ENCODE peak calls at places on chromosomes 11 and 22, in four cellular contexts. J is H1, H is SK-N-SH, A is HCT116. V is an unnamed sample.

GRCh38 chr11:69962152-69962551 is 116.0 kb upstream of the ANO1 start:
- DNase-seq in J (no peak), H (no peak), A (peak; percentile 77), V (no peak)

GRCh38 chr22:47724751-47725150 is 962.3 kb downstream of the TBC1D22A start:
- DNase-seq in J (no peak), H (no peak), A (no peak), V (no peak)

GRCh38 chr22:20118572-20119020 is 1.6 kb upstream of the TRMT2A start:
- DNase-seq in J (no peak), H (no peak), A (no peak), V (no peak)

GRCh38 chr11:106091480-106092123 is 14.1 kb downstream of the AASDHPPT start:
- DNase-seq in J (no peak), H (no peak), A (no peak), V (no peak)

GRCh38 chr11:73625690-73626318 is 20.6 kb upstream of the PLEKHB1 start:
- DNase-seq in J (peak; percentile 90), H (peak; percentile 81), A (peak; percentile 56), V (peak; percentile 84)

GRCh38 chr11:36240178-36240577 is 49.0 kb downstream of the COMMD9 start:
- DNase-seq in J (no peak), H (no peak), A (no peak), V (no peak)

GRCh38 chr22:44012172-44012571 is 11.9 kb upstream of the PARVB start:
- DNase-seq in J (no peak), H (no peak), A (no peak), V (no peak)

GRCh38 chr22:21707677-21708076 is 27.9 kb downstream of the YPEL1 start:
- DNase-seq in J (no peak), H (peak; percentile 54), A (no peak), V (no peak)

GRCh38 chr11:79182794-79183193 is 258.0 kb downstream of the TENM4 start:
- DNase-seq in J (no peak), H (no peak), A (no peak), V (no peak)

GRCh38 chr11:72411623-72412532 is 22.5 kb downstream of the CLPB start:
- DNase-seq in J (no peak), H (peak; percentile 85), A (no peak), V (no peak)

GRCh38 chr11:38416141-38416540 is 1818.1 kb upstream of the RAG2 start:
- DNase-seq in J (no peak), H (no peak), A (no peak), V (no peak)

GRCh38 chr11:14357843-14358728 is 897 bp downstream of the RRAS2 start:
- DNase-seq in J (peak; percentile 78), H (peak; percentile 83), A (peak; percentile 37), V (peak; percentile 82)

GRCh38 chr22:32628626-32629587 is 154.3 kb downstream of the FBXO7 start:
- DNase-seq in J (no peak), H (no peak), A (no peak), V (no peak)

GRCh38 chr11:58788355-58789023 is 56.0 kb downstream of the GLYATL2 start:
- DNase-seq in J (peak; percentile 46), H (peak; percentile 34), A (peak; percentile 34), V (peak; percentile 37)

GRCh38 chr11:115348404-115348803 is 155.8 kb downstream of the CADM1 start:
- DNase-seq in J (no peak), H (no peak), A (no peak), V (no peak)

GRCh38 chr22:18057568-18058209 is 20.1 kb upstream of the PEX26 start:
- DNase-seq in J (no peak), H (no peak), A (peak; percentile 61), V (no peak)

GRCh38 chr11:97557399-97557798 is 1167.6 kb downstream of the JRKL start:
- DNase-seq in J (no peak), H (peak; percentile 1), A (no peak), V (no peak)

GRCh38 chr22:44973829-44974228 is 36.0 kb downstream of the PHF21B start:
- DNase-seq in J (no peak), H (no peak), A (no peak), V (no peak)

GRCh38 chr22:35149149-35149548 is 83.2 kb downstream of the ISX start:
- DNase-seq in J (no peak), H (no peak), A (no peak), V (no peak)

GRCh38 chr11:130652671-130653335 is 204.4 kb downstream of the ADAMTS15 start:
- DNase-seq in J (peak; percentile 11), H (no peak), A (no peak), V (no peak)

GRCh38 chr11:46382644-46383403 is 1.4 kb downstream of the MDK start:
- DNase-seq in J (peak; percentile 72), H (peak; percentile 83), A (no peak), V (peak; percentile 67)

GRCh38 chr11:88179141-88179540 is 3.9 kb upstream of the RAB38 start:
- DNase-seq in J (no peak), H (no peak), A (no peak), V (no peak)

GRCh38 chr22:35053060-35053835 is 12.7 kb upstream of the ISX start:
- DNase-seq in J (no peak), H (no peak), A (no peak), V (no peak)

GRCh38 chr22:43827336-43827735 is 15.2 kb upstream of the EFCAB6 start:
- DNase-seq in J (no peak), H (no peak), A (no peak), V (no peak)

GRCh38 chr11:82874646-82875523 is 25.3 kb downstream of the PRCP start:
- DNase-seq in J (no peak), H (no peak), A (no peak), V (no peak)

GRCh38 chr11:725624-726202 is 19.7 kb downstream of the EPS8L2 start:
- DNase-seq in J (peak; percentile 71), H (peak; percentile 51), A (no peak), V (no peak)

GRCh38 chr11:64652586-64653387 is 61.8 kb downstream of the SLC22A12 start:
- DNase-seq in J (peak; percentile 99), H (peak; percentile 93), A (peak; percentile 63), V (peak; percentile 94)

GRCh38 chr11:9399466-9399865 is 15.0 kb downstream of the IPO7 start:
- DNase-seq in J (no peak), H (no peak), A (no peak), V (no peak)
- TF ChIP-seq JUND in J (no peak), H (no peak), A (no peak), V (no peak)

GRCh38 chr11:122002047-122002446 is 114.0 kb downstream of the BLID start:
- DNase-seq in J (no peak), H (no peak), A (no peak), V (no peak)

GRCh38 chr11:122002926-122003325 is 113.1 kb downstream of the BLID start:
- DNase-seq in J (no peak), H (no peak), A (no peak), V (no peak)

GRCh38 chr11:122004446-122004845 is 111.6 kb downstream of the BLID start:
- DNase-seq in J (no peak), H (no peak), A (no peak), V (no peak)

DNA sequence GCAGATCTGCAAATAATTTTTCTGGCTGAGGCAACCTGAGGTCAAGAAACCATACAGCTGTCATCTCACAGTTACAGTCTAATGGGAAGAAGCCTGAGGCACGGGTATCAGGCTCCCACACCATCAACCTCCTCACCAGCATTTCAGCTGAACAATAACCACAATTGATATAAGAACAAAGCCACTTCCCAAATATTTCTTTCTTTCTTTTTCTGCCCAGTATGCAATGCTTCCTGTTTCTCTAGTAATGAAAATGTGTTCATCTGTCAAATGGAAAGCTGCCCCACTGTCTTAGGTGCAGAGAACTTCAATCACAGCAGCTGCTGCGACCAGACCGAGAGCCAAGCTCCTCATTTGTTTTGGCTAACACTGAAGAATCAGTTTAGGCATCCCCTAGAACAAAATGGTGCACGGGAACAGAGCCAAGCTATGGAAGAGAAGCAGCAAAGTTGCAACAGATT is 108.4 kb downstream of the BLID start:
- DNase-seq in J (no peak), H (no peak), A (no peak), V (no peak)
- TF ChIP-seq JUND in J (no peak), H (no peak), A (no peak), V (no peak)

DNA sequence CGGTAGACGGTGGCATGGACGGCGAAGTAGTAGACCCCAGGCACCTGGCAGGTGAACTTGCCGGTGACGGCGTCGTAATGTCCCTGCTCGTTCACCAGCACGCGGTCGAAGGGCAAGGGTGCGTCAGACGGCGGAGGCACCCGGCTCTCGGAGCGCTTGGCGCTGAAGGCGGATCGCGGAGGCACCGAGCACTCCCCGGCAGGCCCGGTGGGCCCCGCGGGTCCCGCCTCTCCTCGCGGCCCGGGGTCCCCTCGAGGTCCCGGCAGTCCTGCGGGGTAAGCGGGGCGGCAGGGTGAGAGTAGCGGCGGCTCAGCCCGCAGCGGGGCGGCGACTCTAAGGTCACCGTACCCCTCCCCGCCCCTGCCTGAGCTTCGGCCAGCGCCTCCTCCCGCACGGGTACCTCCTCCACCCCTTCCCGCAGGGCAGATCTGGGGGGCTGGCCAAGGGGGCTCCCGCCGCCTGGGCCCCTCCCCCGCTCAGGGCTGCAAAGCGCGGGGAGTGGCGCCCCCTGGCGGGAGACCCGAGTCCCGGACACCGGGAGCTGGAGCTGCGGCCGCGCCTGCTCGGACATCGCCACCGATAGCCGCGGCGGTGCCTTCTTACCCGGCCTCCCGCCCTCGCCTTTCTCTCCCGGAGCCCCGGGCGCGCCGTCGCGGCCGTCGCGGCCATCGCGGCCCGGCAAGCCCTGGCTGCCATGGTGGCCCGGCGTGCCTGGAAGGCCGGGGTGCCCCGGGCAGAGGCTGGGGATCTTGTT is 925 bp downstream of the C1QTNF5 start:
- DNase-seq in J (peak; percentile 94), H (peak; percentile 95), A (no peak), V (peak; percentile 89)
- TF ChIP-seq JUND in J (peak; percentile 19), H (no peak), A (no peak), V (no peak)

GRCh38 chr22:38077096-38077495 is 6.9 kb downstream of the SLC16A8 start:
- DNase-seq in J (no peak), H (no peak), A (no peak), V (no peak)
- TF ChIP-seq JUND in J (no peak), H (no peak), A (no peak), V (no peak)

DNA sequence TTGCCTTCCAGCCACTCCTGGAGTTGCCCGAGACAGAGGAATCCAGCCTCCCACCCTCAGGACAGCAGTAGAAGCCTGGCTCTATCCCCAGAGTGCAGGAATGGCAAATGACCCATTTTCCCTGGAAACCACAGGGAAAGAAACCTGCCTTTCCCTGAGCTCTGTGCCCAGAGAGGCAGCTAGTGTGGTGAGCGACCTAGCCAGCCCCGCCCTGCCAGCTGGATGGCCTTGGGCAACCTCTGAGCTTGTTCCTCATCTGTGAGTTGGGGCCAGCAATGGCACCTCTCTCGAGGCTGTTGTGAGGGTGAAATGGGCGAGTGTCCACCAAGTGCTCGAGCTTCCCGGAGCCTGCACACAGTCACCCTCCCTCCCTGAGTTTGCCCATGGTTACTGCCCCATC is 3.7 kb downstream of the OMP start:
- DNase-seq in J (no peak), H (no peak), A (no peak), V (no peak)
- TF ChIP-seq JUND in J (no peak), H (no peak), A (no peak), V (no peak)

GRCh38 chr11:29093416-29093815 is 923.4 kb downstream of the KCNA4 start:
- DNase-seq in J (no peak), H (no peak), A (no peak), V (peak; percentile 28)
- TF ChIP-seq JUND in J (no peak), H (peak; percentile 17), A (no peak), V (no peak)

GRCh38 chr11:6077723-6078122 is 29.8 kb upstream of the OR56B4 start:
- DNase-seq in J (no peak), H (no peak), A (no peak), V (no peak)
- TF ChIP-seq JUND in J (no peak), H (no peak), A (no peak), V (no peak)

GRCh38 chr11:4466168-4466891 is 16.1 kb upstream of the OR52K1 start:
- DNase-seq in J (no peak), H (no peak), A (no peak), V (no peak)
- TF ChIP-seq JUND in J (no peak), H (no peak), A (no peak), V (no peak)